ENCODE peak calls at places on chromosomes 7 and 10, in eight cellular contexts. M is midbrain; I is stimulated activated CD4-positive, alpha-beta T cell treated with anti-CD3 and anti-CD28 coated beads, Interleukin-4, amount 100 ng/mL, for 24 hours; J is NCI-H1092; V is NCI-H1105; B is dorsolateral prefrontal cortex; C is Daoy; P is activated gamma-delta T cell. S is an unnamed sample.

GRCh38 chr7:31815796-31816195 is 128.8 kb downstream of the PPP1R17 start:
- DNase-seq in V (no peak), C (peak), I (no peak), J (no peak), M (no peak), P (no peak), B (no peak), S (no peak)

GRCh38 chr7:75623390-75624133 is 115.2 kb downstream of the HIP1 start:
- DNase-seq in V (no peak), P (no peak), M (peak), I (no peak), J (no peak), B (peak), C (no peak), S (no peak)

GRCh38 chr7:680411-681127 is 45.9 kb upstream of the DNAAF5 start:
- DNase-seq in M (no peak), B (peak), V (no peak), C (no peak), P (no peak), J (no peak), I (no peak), S (no peak)

GRCh38 chr7:74083928-74084721 is 521 bp downstream of the LIMK1 start:
- DNase-seq in I (peak), B (no peak), V (peak), P (no peak), M (no peak), J (peak), C (peak), S (no peak)

GRCh38 chr10:13788701-13789447 is 202.1 kb downstream of the PRPF18 start:
- DNase-seq in B (peak), V (no peak), P (no peak), I (no peak), C (peak), J (no peak), M (peak), S (no peak)

GRCh38 chr7:55304363-55304762 is 60.8 kb upstream of the LANCL2 start:
- DNase-seq in B (no peak), C (no peak), M (no peak), V (no peak), P (no peak), I (no peak), J (no peak), S (no peak)

GRCh38 chr10:35433851-35434426 is 97.6 kb downstream of the CCNY start:
- DNase-seq in B (no peak), V (peak), C (peak), I (no peak), M (no peak), J (peak), P (no peak), S (no peak)

GRCh38 chr10:83978681-83979383 is 160.5 kb upstream of the GHITM start:
- DNase-seq in I (no peak), J (no peak), M (no peak), V (no peak), B (no peak), P (no peak), C (no peak), S (no peak)

GRCh38 chr7:11170160-11170559 is 196.5 kb downstream of the PHF14 start:
- DNase-seq in M (no peak), I (no peak), J (peak), B (no peak), P (no peak), C (no peak), V (peak), S (no peak)

GRCh38 chr10:122561212-122561611 is 658 bp downstream of the DMBT1 start:
- DNase-seq in B (no peak), P (no peak), V (no peak), J (no peak), M (no peak), C (no peak), I (no peak), S (no peak)

GRCh38 chr10:88152720-88153119 is 289.3 kb downstream of the PTEN start:
- DNase-seq in C (peak), B (no peak), I (peak), M (no peak), J (no peak), V (no peak), P (no peak), S (no peak)

GRCh38 chr10:15859531-15859864 is 809 bp downstream of the MINDY3 start:
- DNase-seq in J (no peak), C (no peak), I (no peak), V (no peak), P (no peak), M (no peak), B (no peak), S (no peak)

GRCh38 chr10:3107426-3107961 is 40.1 kb downstream of the PFKP start:
- DNase-seq in V (no peak), M (peak), J (no peak), I (no peak), P (no peak), C (peak), B (peak), S (no peak)

GRCh38 chr7:128157906-128158305 is 83.2 kb upstream of the LEP start:
- DNase-seq in J (no peak), C (no peak), P (no peak), I (no peak), M (no peak), B (no peak), V (no peak), S (no peak)

GRCh38 chr7:121605297-121605640 is 209.2 kb upstream of the FAM3C start:
- DNase-seq in C (no peak), P (no peak), I (no peak), J (no peak), M (no peak), B (no peak), V (no peak), S (peak)

GRCh38 chr7:129480674-129481363 is 21.5 kb upstream of the SMKR1 start:
- DNase-seq in P (no peak), B (no peak), J (no peak), V (no peak), M (no peak), I (no peak), C (no peak), S (no peak)

GRCh38 chr10:317219-317868 is 182.1 kb downstream of the ZMYND11 start:
- DNase-seq in I (peak), P (no peak), C (no peak), J (no peak), B (no peak), M (no peak), V (no peak), S (no peak)

GRCh38 chr10:81873932-81874816 is 820 bp upstream of the NRG3 start:
- DNase-seq in B (peak), M (peak), P (no peak), C (no peak), V (no peak), J (peak), I (no peak), S (no peak)

GRCh38 chr7:108335264-108335918 is 120.8 kb downstream of the NRCAM start:
- DNase-seq in J (peak), V (peak), P (no peak), B (no peak), I (no peak), C (peak), M (no peak), S (peak)

GRCh38 chr10:62856021-62856420 is 39.9 kb upstream of the EGR2 start:
- DNase-seq in J (no peak), I (no peak), P (no peak), C (no peak), M (no peak), V (no peak), B (no peak), S (no peak)

GRCh38 chr7:135428011-135428410 is 81.9 kb downstream of the CNOT4 start:
- DNase-seq in C (no peak), I (no peak), V (no peak), B (no peak), P (no peak), J (no peak), M (no peak), S (no peak)

GRCh38 chr10:49661291-49661856 is 18.1 kb upstream of the C10orf53 start:
- DNase-seq in V (no peak), I (no peak), J (no peak), P (no peak), M (no peak), C (no peak), B (no peak), S (no peak)

GRCh38 chr7:124843336-124843735 is 77.7 kb upstream of the GPR37 start:
- DNase-seq in M (no peak), C (no peak), J (no peak), V (no peak), I (no peak), P (no peak), B (no peak), S (no peak)

GRCh38 chr7:83648464-83649241 is at the start of gene SEMA3E:
- DNase-seq in P (no peak), B (no peak), V (no peak), I (no peak), J (no peak), M (peak), C (peak), S (no peak)

GRCh38 chr10:102132563-102133372 is at the start of gene PPRC1:
- DNase-seq in M (peak), P (peak), C (peak), B (peak), I (peak), V (peak), J (peak), S (peak)

GRCh38 chr10:126147866-126148578 is 240.3 kb downstream of the ADAM12 start:
- DNase-seq in I (no peak), J (no peak), M (no peak), C (peak), B (no peak), V (no peak), P (no peak), S (no peak)